ENCODE peak calls at places on chromosomes 4 and X, in six cellular contexts. A is fibroblast of lung, H is neural crest cell, V is MCF 10A, O is body of pancreas, F is GM12865. D is an unnamed sample.

GRCh38 chr4:65825121-65825520 is 154.8 kb upstream of the EPHA5 start:
- DNase-seq in V (peak), F (no peak), H (no peak), O (no peak), A (peak), D (no peak)

GRCh38 chr4:109206610-109207009 is 95.8 kb downstream of the COL25A1 start:
- DNase-seq in H (no peak), A (peak), O (no peak), F (no peak), V (no peak), D (no peak)

GRCh38 chr4:79682801-79683217 is 274.8 kb upstream of the GK2 start:
- DNase-seq in O (no peak), F (no peak), V (no peak), A (peak), H (no peak), D (no peak)

GRCh38 chr4:163048447-163048846 is 118.2 kb downstream of the NAF1 start:
- DNase-seq in F (peak), H (no peak), A (peak), O (peak), V (peak), D (no peak)

GRCh38 chr4:108175966-108176365 is 7.2 kb upstream of the LEF1 start:
- DNase-seq in A (no peak), H (no peak), F (no peak), O (no peak), V (no peak), D (no peak)

GRCh38 chrX:140050906-140051305 is 85.6 kb upstream of the CXorf66 start:
- DNase-seq in H (peak), A (peak), F (no peak), V (peak), O (no peak), D (no peak)

GRCh38 chrX:31266172-31267076 is 194.6 kb upstream of the FTHL17 start:
- DNase-seq in H (peak), A (peak), V (peak), F (peak), O (peak), D (peak)

GRCh38 chr4:20916106-20916505 is 215.8 kb downstream of the PACRGL start:
- DNase-seq in H (no peak), A (peak), V (no peak), F (no peak), O (no peak), D (no peak)

GRCh38 chr4:147853706-147854105 is 121.8 kb downstream of the ARHGAP10 start:
- DNase-seq in F (no peak), A (no peak), V (no peak), O (no peak), H (no peak), D (no peak)

GRCh38 chr4:186132577-186133277 is 28.2 kb downstream of the FAM149A start:
- DNase-seq in V (peak), H (peak), F (no peak), O (no peak), A (peak), D (no peak)

GRCh38 chr4:150390531-150390910 is 191.4 kb upstream of the MAB21L2 start:
- DNase-seq in A (no peak), H (no peak), V (no peak), O (no peak), F (no peak), D (no peak)

GRCh38 chr4:1612278-1613098 is 71.6 kb downstream of the FAM53A start:
- DNase-seq in F (no peak), O (no peak), A (no peak), H (no peak), V (no peak), D (no peak)

GRCh38 chr4:148344382-148344781 is 97.8 kb downstream of the NR3C2 start:
- DNase-seq in V (no peak), A (no peak), H (no peak), O (peak), F (no peak), D (no peak)

GRCh38 chr4:76061421-76061820 is 13.1 kb upstream of the ART3 start:
- DNase-seq in F (no peak), V (no peak), O (no peak), H (no peak), A (no peak), D (no peak)

GRCh38 chrX:119677654-119677981 is 15.3 kb downstream of the SEPTIN6 start:
- DNase-seq in F (no peak), H (no peak), O (no peak), V (no peak), A (no peak), D (no peak)

GRCh38 chr4:189533603-189534002 is 407.1 kb upstream of the FRG1 start:
- DNase-seq in V (no peak), F (no peak), O (no peak), H (no peak), A (no peak), D (no peak)

GRCh38 chr4:6425911-6426310 is 46.5 kb downstream of the PPP2R2C start:
- DNase-seq in O (no peak), A (no peak), F (no peak), H (no peak), V (no peak), D (no peak)

GRCh38 chr4:16237715-16238114 is 11.4 kb upstream of the TAPT1 start:
- DNase-seq in A (no peak), H (no peak), F (no peak), V (no peak), O (peak), D (no peak)

GRCh38 chr4:32775049-32775448 is 2054.9 kb downstream of the PCDH7 start:
- DNase-seq in A (peak), V (peak), O (no peak), F (no peak), H (no peak), D (no peak)

GRCh38 chr4:73244941-73245601 is 13.5 kb downstream of the ANKRD17 start:
- DNase-seq in O (no peak), H (no peak), V (no peak), F (no peak), A (no peak), D (no peak)

GRCh38 chr4:9971711-9972110 is 49.6 kb downstream of the SLC2A9 start:
- DNase-seq in F (no peak), O (no peak), V (peak), A (no peak), H (no peak), D (no peak)

GRCh38 chr4:128757712-128758111 is 51.8 kb upstream of the JADE1 start:
- DNase-seq in A (no peak), F (peak), O (peak), H (no peak), V (peak), D (no peak)

GRCh38 chr4:7647932-7648812 is 213.4 kb upstream of the PSAPL1 start:
- DNase-seq in H (no peak), F (no peak), V (peak), O (peak), A (peak), D (no peak)

GRCh38 chr4:51942108-51942832 is 77.9 kb downstream of the LRRC66 start:
- DNase-seq in A (peak), F (no peak), V (peak), H (no peak), O (no peak), D (no peak)

GRCh38 chr4:185542626-185543336 is 7.5 kb upstream of the PDLIM3 start:
- DNase-seq in F (no peak), A (peak), H (no peak), V (no peak), O (peak), D (no peak)

GRCh38 chr4:22498866-22499265 is 17.0 kb downstream of the ADGRA3 start:
- DNase-seq in H (no peak), F (no peak), V (peak), A (no peak), O (no peak), D (no peak)

GRCh38 chr4:74503580-74503979 is 58.6 kb downstream of the AREG start:
- DNase-seq in H (no peak), A (peak), V (peak), F (no peak), O (no peak), D (no peak)

GRCh38 chrX:41923925-41924693 is 755 bp upstream of the CASK start:
- DNase-seq in A (peak), O (peak), F (peak), H (no peak), V (peak), D (no peak)

GRCh38 chr4:123921339-123921738 is 524.7 kb downstream of the SPRY1 start:
- DNase-seq in F (no peak), O (no peak), H (no peak), V (no peak), A (no peak), D (no peak)

GRCh38 chrX:150696836-150697235 is 3.6 kb downstream of the MTMR1 start:
- DNase-seq in H (no peak), F (no peak), O (no peak), V (no peak), A (no peak), D (no peak)

GRCh38 chr4:73603307-73603710 is 16.9 kb downstream of the RASSF6 start:
- DNase-seq in F (no peak), H (no peak), V (peak), A (peak), O (peak), D (no peak)

GRCh38 chr4:86522349-86522748 is 71.8 kb upstream of the PTPN13 start:
- DNase-seq in H (no peak), O (no peak), V (peak), F (no peak), A (no peak), D (no peak)

GRCh38 chr4:23717528-23718248 is 172.2 kb downstream of the PPARGC1A start:
- DNase-seq in O (peak), A (peak), F (peak), H (no peak), V (peak), D (no peak)

GRCh38 chr4:62387808-62388207 is 1187.7 kb downstream of the ADGRL3 start:
- DNase-seq in F (no peak), V (no peak), H (no peak), A (no peak), O (no peak), D (no peak)
- TF ChIP-seq CTCF in F (no peak), V (no peak), H (no peak), A (no peak), O (no peak), D (no peak)

GRCh38 chrX:94057385-94057784 is 383.4 kb downstream of the FAM133A start:
- DNase-seq in H (no peak), F (no peak), V (peak), O (no peak), A (no peak), D (no peak)

GRCh38 chrX:94053575-94053974 is 379.6 kb downstream of the FAM133A start:
- DNase-seq in A (no peak), O (no peak), H (no peak), F (no peak), V (peak), D (no peak)

DNA sequence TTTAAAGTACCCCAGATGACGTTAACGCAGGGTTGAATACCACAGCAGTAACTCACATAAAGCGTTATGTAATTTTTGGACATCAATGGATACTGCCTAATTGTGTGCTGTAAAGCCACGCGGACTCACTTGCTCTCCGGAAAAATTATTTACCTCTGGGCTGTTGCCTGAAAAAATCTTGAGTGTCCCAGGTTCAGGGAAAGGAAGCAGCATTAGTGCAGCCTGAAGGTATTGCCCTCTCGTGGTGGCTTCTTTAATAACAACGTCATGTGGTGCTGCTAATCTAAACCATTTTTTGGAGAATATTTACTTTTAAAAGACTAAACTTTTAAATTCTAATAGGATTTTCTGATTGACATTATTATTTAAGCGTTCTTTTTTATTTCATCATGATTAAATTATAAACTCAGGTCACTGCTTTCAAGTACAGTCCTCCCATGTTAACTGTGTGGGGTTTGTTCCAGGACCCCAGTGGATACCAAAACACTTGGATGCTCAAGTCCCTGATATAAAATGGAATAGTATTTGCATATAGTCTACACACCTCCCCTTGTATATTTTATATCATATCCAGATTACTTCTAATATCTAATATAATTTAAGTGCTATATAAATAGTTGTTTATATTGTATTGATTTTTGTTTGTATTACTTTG is 384.8 kb downstream of the FAM133A start:
- DNase-seq in H (peak), F (no peak), O (peak), A (no peak), V (peak), D (no peak)
- TF ChIP-seq CTCF in H (peak), F (peak), O (peak), A (no peak), V (peak), D (peak)

GRCh38 chr4:2947926-2948325 is 15.3 kb downstream of the NOP14 start:
- DNase-seq in H (no peak), V (no peak), F (no peak), A (no peak), O (no peak), D (no peak)

GRCh38 chr4:2946812-2947600 is 16.2 kb downstream of the NOP14 start:
- DNase-seq in H (no peak), O (no peak), F (no peak), A (peak), V (no peak), D (no peak)

GRCh38 chr4:2949782-2950125 is 13.5 kb downstream of the NOP14 start:
- DNase-seq in O (no peak), V (no peak), F (no peak), A (no peak), H (no peak), D (no peak)

GRCh38 chr4:2950221-2950989 is 12.8 kb downstream of the NOP14 start:
- DNase-seq in V (no peak), O (no peak), A (peak), H (no peak), F (no peak), D (no peak)

GRCh38 chr4:2948895-2949781 is 14.1 kb downstream of the NOP14 start:
- DNase-seq in V (peak), A (no peak), H (no peak), O (peak), F (peak), D (no peak)
- TF ChIP-seq CTCF in V (peak), A (peak), H (peak), O (peak), F (peak), D (peak)

GRCh38 chr4:42150653-42151567 is 1.5 kb downstream of the BEND4 start:
- DNase-seq in V (no peak), H (peak), O (no peak), A (no peak), F (peak), D (peak)
- TF ChIP-seq CTCF in V (no peak), H (no peak), O (no peak), A (no peak), F (no peak), D (no peak)

GRCh38 chr4:13985824-13986223 is 358.3 kb upstream of the BOD1L1 start:
- DNase-seq in A (peak), V (no peak), O (no peak), H (no peak), F (no peak), D (no peak)
- TF ChIP-seq CTCF in A (no peak), V (no peak), O (no peak), H (no peak), F (no peak), D (no peak)

DNA sequence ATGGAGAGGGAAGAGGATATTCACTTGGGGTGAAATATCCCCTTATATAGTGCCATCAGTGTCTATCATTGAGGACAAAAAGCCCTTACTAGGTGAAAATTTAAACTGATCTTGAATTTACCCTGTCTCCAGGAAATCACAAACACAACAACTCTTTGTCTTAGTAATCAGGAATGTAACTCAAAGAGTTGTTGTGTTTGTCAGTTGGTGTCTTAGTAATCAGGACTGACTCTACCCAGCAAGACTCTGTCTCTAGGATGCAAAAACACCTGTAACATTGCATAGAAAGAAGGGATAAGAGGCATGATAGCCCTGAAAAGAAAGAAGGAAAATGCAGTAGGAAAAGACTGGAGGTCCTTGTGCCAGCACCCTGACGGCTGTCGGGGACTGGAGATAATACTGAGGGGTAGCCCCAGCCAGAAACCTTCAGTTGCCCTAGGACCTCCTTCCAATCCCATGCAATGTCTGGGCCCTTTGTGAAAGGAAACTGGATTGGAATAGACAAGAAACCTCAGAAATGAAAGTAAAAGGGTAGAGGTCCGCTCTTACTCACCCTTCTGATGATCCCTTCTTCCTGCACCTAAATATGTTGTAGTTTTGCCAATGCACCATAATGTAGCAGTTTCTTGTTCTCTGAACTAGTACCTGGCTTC is 45.3 kb downstream of the HMGB2 start:
- DNase-seq in H (no peak), V (no peak), O (no peak), F (no peak), A (no peak), D (no peak)
- TF ChIP-seq CTCF in H (no peak), V (no peak), O (no peak), F (no peak), A (no peak), D (no peak)

GRCh38 chrX:69073721-69074120 is 91.5 kb downstream of the PJA1 start:
- DNase-seq in V (no peak), F (no peak), A (no peak), H (no peak), O (no peak), D (no peak)
- TF ChIP-seq CTCF in V (no peak), F (no peak), A (no peak), H (no peak), O (no peak), D (no peak)

GRCh38 chr4:126627255-126627654 is 1005.5 kb upstream of the INTU start:
- DNase-seq in A (peak), F (peak), O (no peak), V (peak), H (no peak), D (no peak)
- TF ChIP-seq CTCF in A (peak), F (peak), O (no peak), V (peak), H (peak), D (peak)

DNA sequence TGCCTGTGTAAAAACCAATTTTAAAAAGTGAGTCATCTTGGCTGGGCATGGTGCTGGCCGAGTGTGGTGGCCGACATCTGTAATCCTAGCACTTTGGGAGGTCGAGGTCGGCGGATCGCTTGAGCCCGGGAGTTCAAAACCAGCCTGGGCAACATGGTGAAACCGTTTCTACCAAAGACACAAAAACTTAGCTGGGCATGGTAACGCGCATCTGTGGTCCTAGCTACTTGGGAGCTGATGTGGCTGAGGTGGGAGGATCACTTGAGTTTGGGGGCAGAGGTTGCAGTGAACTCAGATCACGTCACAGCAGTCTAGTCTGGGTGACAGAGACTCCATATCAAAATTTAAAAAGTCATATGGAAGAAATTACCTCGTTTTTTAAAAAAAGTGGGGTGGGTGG is 7.6 kb downstream of the RLIM start:
- DNase-seq in O (no peak), V (no peak), H (no peak), A (no peak), F (no peak), D (no peak)
- TF ChIP-seq CTCF in O (no peak), V (no peak), H (no peak), A (no peak), F (no peak), D (no peak)

DNA sequence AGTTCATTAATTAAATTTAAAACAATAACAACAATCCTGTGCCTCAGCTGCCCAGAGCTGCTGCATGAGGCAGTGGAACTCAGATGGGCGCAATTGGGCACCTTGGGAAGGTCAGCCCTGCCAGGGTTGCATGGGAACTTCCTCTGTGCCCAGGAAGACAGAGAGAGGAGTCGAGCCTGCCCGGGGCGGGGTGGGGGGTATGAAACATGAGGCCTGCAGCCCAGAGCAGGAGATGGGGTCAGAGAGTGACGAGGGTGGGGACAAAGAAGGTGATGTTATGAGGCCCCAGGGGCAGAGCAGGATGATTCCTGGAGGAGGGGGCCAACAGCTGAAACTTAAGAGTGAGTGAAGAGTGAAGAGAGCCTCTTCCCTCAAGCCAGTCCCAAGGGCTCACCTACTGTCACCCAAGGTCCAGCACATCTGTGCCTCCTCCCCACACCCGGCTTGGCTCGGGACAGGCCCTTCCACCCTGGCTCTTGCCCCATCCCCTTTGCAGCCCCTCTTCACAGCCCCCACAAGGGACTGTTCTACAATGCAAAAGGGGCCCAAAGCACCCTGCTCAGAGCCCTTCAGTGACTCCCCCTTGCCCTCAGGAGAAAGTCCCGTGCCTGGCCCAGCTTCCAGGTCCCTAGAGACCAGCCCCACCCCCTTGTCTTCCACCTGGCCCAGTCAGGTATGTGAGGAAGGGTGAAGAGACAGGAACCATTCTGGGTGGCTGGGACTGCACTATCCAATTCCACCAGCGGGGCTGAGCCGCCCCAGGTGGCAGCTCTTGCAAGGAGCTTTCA is 31.4 kb downstream of the HMX1 start:
- DNase-seq in O (no peak), V (no peak), F (no peak), A (no peak), H (no peak), D (no peak)
- TF ChIP-seq CTCF in O (no peak), V (no peak), F (no peak), A (no peak), H (no peak), D (peak)